ENCODE peak calls at places on chromosome 1, in ten cellular contexts. One of them, this sample, is unnamed.
A peak's percentile ranks its signal among the peaks of the same experiment; 100 is the strongest.

GRCh38 chr1:90707363-90707710 is 9.8 kb downstream of the BARHL2 start:
- DNase-seq in anterior cingulate cortex: no peak
- DNase-seq in activated T-helper 9 cell treated with anti-CD3 and anti-CD28 coated beads, Interleukin-2, amount 50 U/mL, for 16 hours: no peak
- DNase-seq in activated naive CD8-positive, alpha-beta T cell treated with anti-CD3 and anti-CD28 coated beads, Interleukin-2, amount 50 U/mL, for 24 hours: no peak
- DNase-seq in pancreas: peak; percentile 66
- DNase-seq in neuronal stem cell: no peak
- DNase-seq in B cell: no peak
- DNase-seq in stimulated activated CD8-positive, alpha-beta memory T cell treated with anti-CD3 and anti-CD28 coated beads, Interleukin-15, amount 100 ng/mL, for 24 hours: no peak
- DNase-seq in H54: no peak
- DNase-seq in T-cell: no peak
- DNase-seq in this sample: peak; percentile 47

GRCh38 chr1:1026599-1027413 is 6.9 kb downstream of the AGRN start:
- DNase-seq in anterior cingulate cortex: no peak
- DNase-seq in activated T-helper 9 cell treated with anti-CD3 and anti-CD28 coated beads, Interleukin-2, amount 50 U/mL, for 16 hours: no peak
- DNase-seq in activated naive CD8-positive, alpha-beta T cell treated with anti-CD3 and anti-CD28 coated beads, Interleukin-2, amount 50 U/mL, for 24 hours: no peak
- DNase-seq in pancreas: no peak
- DNase-seq in neuronal stem cell: no peak
- DNase-seq in B cell: no peak
- DNase-seq in stimulated activated CD8-positive, alpha-beta memory T cell treated with anti-CD3 and anti-CD28 coated beads, Interleukin-15, amount 100 ng/mL, for 24 hours: no peak
- DNase-seq in H54: no peak
- DNase-seq in T-cell: no peak
- DNase-seq in this sample: no peak

GRCh38 chr1:3360646-3361257 is 93.7 kb upstream of the ARHGEF16 start:
- DNase-seq in anterior cingulate cortex: no peak
- DNase-seq in activated T-helper 9 cell treated with anti-CD3 and anti-CD28 coated beads, Interleukin-2, amount 50 U/mL, for 16 hours: no peak
- DNase-seq in activated naive CD8-positive, alpha-beta T cell treated with anti-CD3 and anti-CD28 coated beads, Interleukin-2, amount 50 U/mL, for 24 hours: no peak
- DNase-seq in pancreas: no peak
- DNase-seq in neuronal stem cell: no peak
- DNase-seq in B cell: no peak
- DNase-seq in stimulated activated CD8-positive, alpha-beta memory T cell treated with anti-CD3 and anti-CD28 coated beads, Interleukin-15, amount 100 ng/mL, for 24 hours: no peak
- DNase-seq in H54: no peak
- DNase-seq in T-cell: no peak
- DNase-seq in this sample: no peak

GRCh38 chr1:37865348-37866119 is 6.1 kb upstream of the MTF1 start:
- DNase-seq in anterior cingulate cortex: no peak
- DNase-seq in activated T-helper 9 cell treated with anti-CD3 and anti-CD28 coated beads, Interleukin-2, amount 50 U/mL, for 16 hours: no peak
- DNase-seq in activated naive CD8-positive, alpha-beta T cell treated with anti-CD3 and anti-CD28 coated beads, Interleukin-2, amount 50 U/mL, for 24 hours: peak; percentile 38
- DNase-seq in pancreas: no peak
- DNase-seq in neuronal stem cell: no peak
- DNase-seq in B cell: no peak
- DNase-seq in stimulated activated CD8-positive, alpha-beta memory T cell treated with anti-CD3 and anti-CD28 coated beads, Interleukin-15, amount 100 ng/mL, for 24 hours: no peak
- DNase-seq in H54: peak; percentile 70
- DNase-seq in T-cell: no peak
- DNase-seq in this sample: no peak

GRCh38 chr1:223331929-223332328 is 32.0 kb downstream of the SUSD4 start:
- DNase-seq in anterior cingulate cortex: no peak
- DNase-seq in activated T-helper 9 cell treated with anti-CD3 and anti-CD28 coated beads, Interleukin-2, amount 50 U/mL, for 16 hours: no peak
- DNase-seq in activated naive CD8-positive, alpha-beta T cell treated with anti-CD3 and anti-CD28 coated beads, Interleukin-2, amount 50 U/mL, for 24 hours: no peak
- DNase-seq in pancreas: no peak
- DNase-seq in neuronal stem cell: no peak
- DNase-seq in B cell: no peak
- DNase-seq in stimulated activated CD8-positive, alpha-beta memory T cell treated with anti-CD3 and anti-CD28 coated beads, Interleukin-15, amount 100 ng/mL, for 24 hours: no peak
- DNase-seq in H54: peak; percentile 15
- DNase-seq in T-cell: no peak
- DNase-seq in this sample: no peak

GRCh38 chr1:20365421-20366075 is 74.9 kb downstream of the VWA5B1 start:
- DNase-seq in anterior cingulate cortex: no peak
- DNase-seq in activated T-helper 9 cell treated with anti-CD3 and anti-CD28 coated beads, Interleukin-2, amount 50 U/mL, for 16 hours: no peak
- DNase-seq in activated naive CD8-positive, alpha-beta T cell treated with anti-CD3 and anti-CD28 coated beads, Interleukin-2, amount 50 U/mL, for 24 hours: no peak
- DNase-seq in pancreas: no peak
- DNase-seq in neuronal stem cell: no peak
- DNase-seq in B cell: no peak
- DNase-seq in stimulated activated CD8-positive, alpha-beta memory T cell treated with anti-CD3 and anti-CD28 coated beads, Interleukin-15, amount 100 ng/mL, for 24 hours: no peak
- DNase-seq in H54: no peak
- DNase-seq in T-cell: no peak
- DNase-seq in this sample: no peak

GRCh38 chr1:20476260-20477038 is 9.6 kb downstream of the CAMK2N1 start:
- DNase-seq in anterior cingulate cortex: no peak
- DNase-seq in activated T-helper 9 cell treated with anti-CD3 and anti-CD28 coated beads, Interleukin-2, amount 50 U/mL, for 16 hours: no peak
- DNase-seq in activated naive CD8-positive, alpha-beta T cell treated with anti-CD3 and anti-CD28 coated beads, Interleukin-2, amount 50 U/mL, for 24 hours: no peak
- DNase-seq in pancreas: peak; percentile 56
- DNase-seq in neuronal stem cell: no peak
- DNase-seq in B cell: no peak
- DNase-seq in stimulated activated CD8-positive, alpha-beta memory T cell treated with anti-CD3 and anti-CD28 coated beads, Interleukin-15, amount 100 ng/mL, for 24 hours: no peak
- DNase-seq in H54: peak; percentile 74
- DNase-seq in T-cell: no peak
- DNase-seq in this sample: no peak

GRCh38 chr1:231091415-231091814 is 51.4 kb upstream of the FAM89A start:
- DNase-seq in anterior cingulate cortex: no peak
- DNase-seq in activated T-helper 9 cell treated with anti-CD3 and anti-CD28 coated beads, Interleukin-2, amount 50 U/mL, for 16 hours: no peak
- DNase-seq in activated naive CD8-positive, alpha-beta T cell treated with anti-CD3 and anti-CD28 coated beads, Interleukin-2, amount 50 U/mL, for 24 hours: no peak
- DNase-seq in pancreas: no peak
- DNase-seq in neuronal stem cell: no peak
- DNase-seq in B cell: no peak
- DNase-seq in stimulated activated CD8-positive, alpha-beta memory T cell treated with anti-CD3 and anti-CD28 coated beads, Interleukin-15, amount 100 ng/mL, for 24 hours: no peak
- DNase-seq in H54: no peak
- DNase-seq in T-cell: no peak
- DNase-seq in this sample: no peak

GRCh38 chr1:81470250-81470649 is 330.5 kb upstream of the ADGRL2 start:
- DNase-seq in anterior cingulate cortex: no peak
- DNase-seq in activated T-helper 9 cell treated with anti-CD3 and anti-CD28 coated beads, Interleukin-2, amount 50 U/mL, for 16 hours: no peak
- DNase-seq in activated naive CD8-positive, alpha-beta T cell treated with anti-CD3 and anti-CD28 coated beads, Interleukin-2, amount 50 U/mL, for 24 hours: no peak
- DNase-seq in pancreas: no peak
- DNase-seq in neuronal stem cell: no peak
- DNase-seq in B cell: no peak
- DNase-seq in stimulated activated CD8-positive, alpha-beta memory T cell treated with anti-CD3 and anti-CD28 coated beads, Interleukin-15, amount 100 ng/mL, for 24 hours: no peak
- DNase-seq in H54: no peak
- DNase-seq in T-cell: no peak
- DNase-seq in this sample: no peak

GRCh38 chr1:92949937-92950817 is 11.1 kb downstream of the DIPK1A start:
- DNase-seq in anterior cingulate cortex: no peak
- DNase-seq in activated T-helper 9 cell treated with anti-CD3 and anti-CD28 coated beads, Interleukin-2, amount 50 U/mL, for 16 hours: no peak
- DNase-seq in activated naive CD8-positive, alpha-beta T cell treated with anti-CD3 and anti-CD28 coated beads, Interleukin-2, amount 50 U/mL, for 24 hours: no peak
- DNase-seq in pancreas: no peak
- DNase-seq in neuronal stem cell: no peak
- DNase-seq in B cell: no peak
- DNase-seq in stimulated activated CD8-positive, alpha-beta memory T cell treated with anti-CD3 and anti-CD28 coated beads, Interleukin-15, amount 100 ng/mL, for 24 hours: no peak
- DNase-seq in H54: peak; percentile 14
- DNase-seq in T-cell: no peak
- DNase-seq in this sample: no peak

GRCh38 chr1:114956570-114956969 is 73.1 kb upstream of the TSHB start:
- DNase-seq in anterior cingulate cortex: no peak
- DNase-seq in activated T-helper 9 cell treated with anti-CD3 and anti-CD28 coated beads, Interleukin-2, amount 50 U/mL, for 16 hours: no peak
- DNase-seq in activated naive CD8-positive, alpha-beta T cell treated with anti-CD3 and anti-CD28 coated beads, Interleukin-2, amount 50 U/mL, for 24 hours: no peak
- DNase-seq in pancreas: no peak
- DNase-seq in neuronal stem cell: peak; percentile 17
- DNase-seq in B cell: no peak
- DNase-seq in stimulated activated CD8-positive, alpha-beta memory T cell treated with anti-CD3 and anti-CD28 coated beads, Interleukin-15, amount 100 ng/mL, for 24 hours: no peak
- DNase-seq in H54: no peak
- DNase-seq in T-cell: no peak
- DNase-seq in this sample: no peak

GRCh38 chr1:162195567-162195966 is 126.1 kb downstream of the NOS1AP start:
- DNase-seq in anterior cingulate cortex: no peak
- DNase-seq in activated T-helper 9 cell treated with anti-CD3 and anti-CD28 coated beads, Interleukin-2, amount 50 U/mL, for 16 hours: no peak
- DNase-seq in activated naive CD8-positive, alpha-beta T cell treated with anti-CD3 and anti-CD28 coated beads, Interleukin-2, amount 50 U/mL, for 24 hours: no peak
- DNase-seq in pancreas: no peak
- DNase-seq in neuronal stem cell: no peak
- DNase-seq in B cell: no peak
- DNase-seq in stimulated activated CD8-positive, alpha-beta memory T cell treated with anti-CD3 and anti-CD28 coated beads, Interleukin-15, amount 100 ng/mL, for 24 hours: no peak
- DNase-seq in H54: no peak
- DNase-seq in T-cell: no peak
- DNase-seq in this sample: no peak

GRCh38 chr1:45526135-45526644 is 4.5 kb upstream of the PRDX1 start:
- DNase-seq in anterior cingulate cortex: no peak
- DNase-seq in activated T-helper 9 cell treated with anti-CD3 and anti-CD28 coated beads, Interleukin-2, amount 50 U/mL, for 16 hours: no peak
- DNase-seq in activated naive CD8-positive, alpha-beta T cell treated with anti-CD3 and anti-CD28 coated beads, Interleukin-2, amount 50 U/mL, for 24 hours: no peak
- DNase-seq in pancreas: no peak
- DNase-seq in neuronal stem cell: no peak
- DNase-seq in B cell: no peak
- DNase-seq in stimulated activated CD8-positive, alpha-beta memory T cell treated with anti-CD3 and anti-CD28 coated beads, Interleukin-15, amount 100 ng/mL, for 24 hours: no peak
- DNase-seq in H54: no peak
- DNase-seq in T-cell: no peak
- DNase-seq in this sample: no peak